ENCODE peak calls at places on chromosomes 5 and 9, in five cellular contexts. H, Y, D, T and F are unnamed samples. For H3K9me2, the result is how much of the 10 kb centered on the place peaks cover.

GRCh38 chr5:68159251-68159951 is 56.2 kb upstream of the PIK3R1 start:
- DNase-seq in H (no peak), D (no peak), Y (no peak), T (no peak), F (no peak)

GRCh38 chr5:165757756-165758155 is 2252.3 kb downstream of the MAT2B start:
- DNase-seq in D (no peak), Y (peak), T (no peak), H (no peak), F (no peak)

GRCh38 chr5:51382759-51383493 is at the start of gene ISL1:
- DNase-seq in T (peak), H (no peak), Y (peak), D (peak), F (no peak)

GRCh38 chr5:74433255-74434123 is 207.0 kb downstream of the ENC1 start:
- DNase-seq in Y (peak), H (no peak), D (no peak), T (peak), F (peak)

GRCh38 chr5:41009228-41009627 is 61.9 kb downstream of the MROH2B start:
- DNase-seq in T (peak), H (peak), D (peak), Y (no peak), F (no peak)

GRCh38 chr5:141692919-141693848 is 11.2 kb upstream of the ARAP3 start:
- DNase-seq in H (peak), Y (peak), T (no peak), D (no peak), F (no peak)

GRCh38 chr5:172187118-172188032 is 649 bp downstream of the STK10 start:
- DNase-seq in Y (peak), D (peak), H (peak), T (peak), F (peak)

GRCh38 chr5:72842816-72843215 is 26.4 kb downstream of the TNPO1 start:
- DNase-seq in H (peak), Y (peak), D (peak), T (peak), F (no peak)

GRCh38 chr5:149172709-149173505 is 31.6 kb downstream of the ABLIM3 start:
- DNase-seq in H (no peak), Y (no peak), D (no peak), T (peak), F (no peak)

GRCh38 chr5:55636177-55636576 is 75.9 kb downstream of the SLC38A9 start:
- DNase-seq in D (no peak), H (no peak), Y (no peak), T (no peak), F (no peak)

GRCh38 chr5:72878854-72879253 is 62.4 kb downstream of the TNPO1 start:
- DNase-seq in Y (no peak), D (no peak), T (no peak), H (no peak), F (no peak)

GRCh38 chr5:119072496-119072895 is 1.6 kb downstream of the DMXL1 start:
- DNase-seq in H (no peak), T (peak), D (no peak), Y (no peak), F (no peak)

GRCh38 chr9:93663877-93664548 is 87.6 kb downstream of the PHF2 start:
- DNase-seq in Y (no peak), H (no peak), T (no peak), D (no peak), F (no peak)

GRCh38 chr5:139088024-139088423 is 110.1 kb downstream of the SIL1 start:
- DNase-seq in H (no peak), Y (no peak), D (no peak), T (peak), F (peak)

GRCh38 chr5:2742921-2743679 is 8.4 kb downstream of the IRX2 start:
- DNase-seq in D (no peak), H (no peak), Y (peak), T (no peak), F (no peak)

GRCh38 chr5:7856855-7857254 is 5.9 kb upstream of the CFAP90 start:
- DNase-seq in Y (peak), D (peak), H (no peak), T (peak), F (peak)

GRCh38 chr9:86545085-86545484 is 190.9 kb upstream of the TUT7 start:
- DNase-seq in T (no peak), H (no peak), Y (no peak), D (no peak), F (no peak)

GRCh38 chr5:158874814-158875213 is 224.9 kb downstream of the EBF1 start:
- DNase-seq in T (no peak), H (no peak), Y (no peak), D (no peak), F (no peak)

GRCh38 chr9:27110181-27110580 is 1.2 kb downstream of the TEK start:
- DNase-seq in T (no peak), D (no peak), Y (no peak), H (no peak), F (no peak)
- H3K9me2 ChIP-seq in T (under half), D (under half), Y (under half), H (under half), F (under half)

GRCh38 chr5:16507716-16508115 is 42.1 kb upstream of the ZNF622 start:
- DNase-seq in H (no peak), Y (no peak), D (no peak), T (no peak), F (no peak)
- H3K4me3 ChIP-seq in H (peak), Y (no peak), D (no peak), T (no peak), F (no peak)

GRCh38 chr5:525916-526315 is 1.7 kb upstream of the SLC9A3 start:
- DNase-seq in Y (no peak), T (no peak), H (no peak), D (no peak), F (no peak)

GRCh38 chr5:526456-527088 is 2.3 kb upstream of the SLC9A3 start:
- DNase-seq in T (no peak), D (no peak), H (no peak), Y (no peak), F (no peak)

GRCh38 chr5:523658-524441 is 399 bp downstream of the SLC9A3 start:
- DNase-seq in Y (peak), H (no peak), D (no peak), T (no peak), F (no peak)

GRCh38 chr5:524442-525163 is at the start of gene SLC9A3:
- DNase-seq in T (no peak), D (no peak), H (no peak), Y (no peak), F (no peak)

DNA sequence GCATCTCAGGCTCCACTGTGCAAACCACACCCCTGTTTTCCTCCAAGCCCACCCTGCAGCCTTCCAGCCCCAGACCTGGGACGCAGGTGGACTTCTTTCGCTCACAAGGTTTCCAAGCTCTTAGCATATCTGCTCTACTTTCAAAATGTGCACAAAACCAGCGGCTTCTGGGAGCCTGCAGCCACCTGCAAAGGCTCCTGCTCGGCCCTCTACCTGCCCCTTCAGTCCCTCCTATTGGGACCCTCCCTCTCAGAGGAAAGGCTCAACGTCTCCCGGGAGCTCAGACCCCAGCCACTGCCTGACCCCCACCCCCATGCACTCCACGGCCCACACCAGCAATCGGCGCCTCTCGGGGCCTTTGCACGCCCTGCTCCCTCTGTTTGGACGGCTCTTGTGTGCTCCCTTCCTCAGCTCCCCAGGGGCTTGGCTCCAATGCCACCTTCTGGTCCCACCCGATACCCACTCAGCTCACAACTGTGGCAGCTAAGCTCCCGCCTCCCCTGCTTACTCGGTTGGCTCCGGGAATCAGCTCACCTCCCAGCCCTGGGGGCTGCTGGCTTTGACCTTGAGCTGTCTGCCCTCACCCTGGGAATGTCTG is 1.0 kb upstream of the SLC9A3 start:
- DNase-seq in D (no peak), T (no peak), H (no peak), Y (no peak), F (no peak)
- TF ChIP-seq EZH2 in D (no peak), T (no peak), H (no peak), Y (no peak), F (no peak)

DNA sequence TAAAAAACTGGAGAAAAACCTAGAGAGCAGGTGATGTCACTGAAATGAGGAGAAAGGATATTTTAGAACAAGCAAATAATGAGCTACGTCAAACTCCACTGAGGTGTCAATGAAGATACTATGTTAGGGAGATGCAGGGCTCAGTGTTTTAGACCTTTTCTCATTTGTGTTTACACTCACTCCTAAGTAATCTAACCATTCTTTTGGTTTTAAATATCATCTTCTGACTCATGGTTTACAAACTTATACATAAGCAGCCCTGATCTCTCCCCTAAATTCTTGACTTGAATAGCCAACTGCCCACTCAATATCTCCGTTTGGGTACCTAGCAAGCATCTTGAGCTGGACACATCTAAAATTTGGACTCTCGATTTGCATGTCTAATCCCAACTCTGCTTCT is 272.4 kb downstream of the MEF2C start:
- DNase-seq in H (no peak), Y (no peak), D (no peak), T (peak), F (no peak)
- H3K9me2 ChIP-seq in H (under half), Y (under half), D (under half), T (under half), F (under half)

DNA sequence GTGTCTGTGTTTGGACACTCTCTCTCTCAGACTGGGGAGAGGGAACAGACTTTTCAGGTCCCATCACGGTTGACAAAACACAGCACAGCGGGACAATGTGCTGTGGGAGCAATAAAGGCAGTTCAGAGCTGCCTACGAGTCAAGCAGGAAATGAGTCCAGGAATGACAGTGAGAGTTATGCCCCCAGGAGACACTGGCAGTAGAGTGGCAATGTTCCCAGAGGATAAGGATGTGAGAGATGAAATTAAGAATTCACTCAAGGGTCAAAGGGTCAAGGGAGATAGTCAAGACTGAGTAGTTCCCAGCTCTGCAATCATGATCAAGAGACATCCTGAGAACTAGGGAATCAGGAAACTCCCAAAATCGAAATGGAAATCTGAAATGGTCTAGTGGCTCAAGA is 156.1 kb downstream of the LURAP1L start:
- DNase-seq in Y (no peak), H (no peak), T (peak), D (no peak), F (no peak)
- H3K4me3 ChIP-seq in Y (no peak), H (no peak), T (no peak), D (no peak), F (no peak)

DNA sequence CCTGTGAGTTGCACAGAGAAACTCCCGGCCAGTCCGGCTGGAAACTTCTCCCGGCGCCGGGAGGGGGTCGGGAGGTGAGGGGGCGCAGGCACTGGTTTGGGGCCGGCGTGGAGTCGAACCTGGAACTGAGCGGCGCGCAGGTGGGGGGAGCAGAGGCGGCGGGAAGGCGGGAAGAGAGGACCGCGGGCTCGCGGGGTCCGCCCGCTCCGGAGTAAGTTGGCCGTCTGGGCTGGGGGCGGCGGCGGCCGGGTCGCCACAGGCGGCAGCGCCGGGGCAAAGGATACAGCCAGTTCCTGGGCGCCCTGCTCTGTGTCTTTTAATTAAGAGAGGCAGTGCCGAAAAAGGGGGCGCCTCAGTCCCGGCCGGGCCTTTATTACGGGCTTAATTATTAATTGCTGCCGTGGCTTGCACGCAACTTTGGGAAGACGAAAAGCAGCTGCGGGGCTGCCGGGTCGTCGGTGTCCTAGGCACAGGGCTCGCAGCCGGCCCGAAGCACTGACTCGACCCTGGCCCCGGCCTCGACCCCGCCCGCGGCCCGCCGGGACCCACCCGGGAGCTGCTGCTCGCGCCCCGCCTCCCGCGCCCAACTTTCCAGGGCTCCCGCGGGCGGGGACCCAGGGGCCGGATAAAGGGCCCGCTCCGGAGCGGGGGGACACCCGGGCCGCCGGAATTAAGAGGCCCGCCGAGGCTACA is 1.1 kb downstream of the NTNG2 start:
- DNase-seq in Y (peak), H (no peak), D (no peak), T (no peak), F (no peak)
- TF ChIP-seq EZH2 in Y (peak), H (no peak), D (peak), T (no peak), F (peak)

GRCh38 chr5:81776258-81776657 is 25.4 kb upstream of the SSBP2 start:
- DNase-seq in H (no peak), T (no peak), Y (no peak), D (no peak), F (no peak)

GRCh38 chr5:81772488-81772887 is 21.6 kb upstream of the SSBP2 start:
- DNase-seq in D (no peak), T (no peak), H (no peak), Y (no peak), F (no peak)

GRCh38 chr5:81774359-81774758 is 23.5 kb upstream of the SSBP2 start:
- DNase-seq in H (no peak), Y (no peak), D (no peak), T (no peak), F (no peak)

GRCh38 chr5:81773148-81773547 is 22.3 kb upstream of the SSBP2 start:
- DNase-seq in Y (no peak), D (no peak), H (no peak), T (no peak), F (no peak)

DNA sequence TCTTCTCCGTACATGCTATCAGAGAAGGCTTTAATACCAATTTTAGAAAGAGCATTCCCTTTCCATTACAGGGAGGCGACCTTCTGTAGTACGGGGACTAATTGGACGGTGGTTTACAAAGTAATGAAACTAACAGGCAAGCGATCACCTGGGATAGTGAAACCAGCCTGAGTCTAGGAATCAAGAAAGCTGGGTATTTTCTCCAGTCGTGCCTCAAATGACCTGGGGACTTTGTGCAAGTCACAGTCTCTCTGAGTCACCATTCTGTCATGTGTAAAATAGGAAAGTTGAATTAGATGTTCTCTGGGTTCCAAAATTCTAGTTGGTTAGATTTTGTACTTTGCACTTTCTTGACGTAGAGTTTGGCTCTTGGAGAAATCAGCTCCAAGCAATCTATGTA is 22.7 kb upstream of the SSBP2 start:
- DNase-seq in D (no peak), Y (no peak), H (no peak), T (no peak), F (peak)
- H3K9me2 ChIP-seq in D (under half), Y (under half), H (under half), T (under half), F (under half)